ENCODE peak calls at places on chromosomes 7 and 10, in six cellular contexts. F is uterus, J is GM12892, B is sigmoid colon, H is HCT116, D is body of pancreas. Y is an unnamed sample.

GRCh38 chr10:100654835-100655759 is 90.3 kb upstream of the PAX2 start:
- DNase-seq in F (no peak), J (no peak), B (no peak), H (no peak), D (no peak), Y (no peak)

GRCh38 chr10:5611899-5612680 is 54.3 kb downstream of the ASB13 start:
- DNase-seq in F (no peak), J (no peak), B (no peak), H (no peak), D (no peak), Y (no peak)

GRCh38 chr10:8050561-8051108 is 3.9 kb upstream of the GATA3 start:
- DNase-seq in F (no peak), J (no peak), B (no peak), H (no peak), D (peak), Y (no peak)

GRCh38 chr7:55484834-55485233 is 87.5 kb downstream of the VOPP1 start:
- DNase-seq in F (no peak), J (no peak), B (no peak), H (no peak), D (no peak), Y (no peak)

GRCh38 chr10:102919992-102920736 is 2.1 kb downstream of the CNNM2 start:
- DNase-seq in F (no peak), J (no peak), B (no peak), H (no peak), D (no peak), Y (no peak)

GRCh38 chr7:27254625-27255024 is 12.0 kb downstream of the EVX1 start:
- DNase-seq in F (no peak), J (no peak), B (no peak), H (no peak), D (no peak), Y (no peak)

GRCh38 chr7:51613911-51614344 is 297.3 kb upstream of the COBL start:
- DNase-seq in F (no peak), J (no peak), B (peak), H (no peak), D (no peak), Y (no peak)

GRCh38 chr7:81684513-81685262 is 85.2 kb downstream of the HGF start:
- DNase-seq in F (peak), J (no peak), B (peak), H (peak), D (peak), Y (peak)

GRCh38 chr10:78645053-78645787 is 423.5 kb upstream of the ZMIZ1 start:
- DNase-seq in F (no peak), J (no peak), B (no peak), H (no peak), D (no peak), Y (no peak)

GRCh38 chr10:4141471-4141870 is 356.5 kb upstream of the KLF6 start:
- DNase-seq in F (no peak), J (no peak), B (no peak), H (no peak), D (no peak), Y (no peak)

GRCh38 chr7:76356823-76357222 is 2.0 kb downstream of the YWHAG start:
- DNase-seq in F (no peak), J (no peak), B (peak), H (no peak), D (peak), Y (no peak)

GRCh38 chr10:71697938-71698709 is 21.5 kb downstream of the C10orf105 start:
- DNase-seq in F (no peak), J (peak), B (no peak), H (no peak), D (no peak), Y (no peak)

GRCh38 chr10:11602919-11603523 is 8.4 kb downstream of the USP6NL start:
- DNase-seq in F (no peak), J (no peak), B (no peak), H (peak), D (no peak), Y (no peak)

GRCh38 chr10:127899766-127900382 is 7.0 kb upstream of the PTPRE start:
- DNase-seq in F (no peak), J (no peak), B (no peak), H (no peak), D (no peak), Y (no peak)
- TF ChIP-seq POLR2A in F (no peak), J (no peak), B (no peak), H (no peak), D (no peak), Y (no peak)

GRCh38 chr7:14236834-14237233 is 247.4 kb upstream of the ETV1 start:
- DNase-seq in F (no peak), J (no peak), B (no peak), H (no peak), D (no peak), Y (no peak)

GRCh38 chr7:14235056-14235455 is 245.6 kb upstream of the ETV1 start:
- DNase-seq in F (no peak), J (no peak), B (no peak), H (no peak), D (no peak), Y (no peak)

GRCh38 chr7:14229047-14229446 is 239.6 kb upstream of the ETV1 start:
- DNase-seq in F (no peak), J (no peak), B (no peak), H (no peak), D (no peak), Y (no peak)

GRCh38 chr7:14233026-14233897 is 243.8 kb upstream of the ETV1 start:
- DNase-seq in F (no peak), J (no peak), B (no peak), H (no peak), D (no peak), Y (peak)

GRCh38 chr7:14233898-14234174 is 244.4 kb upstream of the ETV1 start:
- DNase-seq in F (no peak), J (no peak), B (no peak), H (no peak), D (no peak), Y (no peak)
- TF ChIP-seq POLR2A in F (no peak), J (no peak), B (no peak), H (no peak), D (no peak), Y (no peak)

GRCh38 chr7:140924821-140925421 is at the start of gene BRAF:
- DNase-seq in F (peak), J (peak), B (peak), H (peak), D (peak), Y (peak)
- TF ChIP-seq POLR2A in F (peak), J (peak), B (no peak), H (peak), D (peak), Y (peak)

DNA sequence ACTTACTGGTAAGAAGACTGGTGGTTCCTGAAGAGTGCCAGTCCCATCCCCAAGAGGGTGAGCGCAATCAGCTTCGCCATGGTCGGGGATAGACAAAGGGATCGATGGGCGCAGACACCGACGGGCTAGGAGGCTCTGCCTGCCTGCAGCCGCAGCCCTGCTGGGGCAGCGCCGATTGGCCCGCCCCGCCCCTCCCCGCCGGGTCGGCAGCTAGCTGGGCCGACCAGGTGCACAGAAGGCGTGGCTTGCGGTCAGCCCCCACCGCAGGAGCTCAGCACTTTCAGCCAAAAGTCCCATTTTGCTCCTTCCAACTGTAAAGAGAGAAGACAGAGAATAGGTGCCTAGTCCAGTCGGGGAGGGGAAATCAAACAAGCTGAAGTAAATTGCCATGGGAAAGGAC is at the start of gene PON1:
- DNase-seq in F (no peak), J (no peak), B (no peak), H (no peak), D (no peak), Y (no peak)
- TF ChIP-seq POLR2A in F (no peak), J (no peak), B (no peak), H (no peak), D (no peak), Y (no peak)

GRCh38 chr10:59709472-59710125 is at the start of gene SLC16A9:
- DNase-seq in F (peak), J (peak), B (peak), H (peak), D (peak), Y (peak)
- TF ChIP-seq POLR2A in F (peak), J (peak), B (no peak), H (no peak), D (peak), Y (no peak)

DNA sequence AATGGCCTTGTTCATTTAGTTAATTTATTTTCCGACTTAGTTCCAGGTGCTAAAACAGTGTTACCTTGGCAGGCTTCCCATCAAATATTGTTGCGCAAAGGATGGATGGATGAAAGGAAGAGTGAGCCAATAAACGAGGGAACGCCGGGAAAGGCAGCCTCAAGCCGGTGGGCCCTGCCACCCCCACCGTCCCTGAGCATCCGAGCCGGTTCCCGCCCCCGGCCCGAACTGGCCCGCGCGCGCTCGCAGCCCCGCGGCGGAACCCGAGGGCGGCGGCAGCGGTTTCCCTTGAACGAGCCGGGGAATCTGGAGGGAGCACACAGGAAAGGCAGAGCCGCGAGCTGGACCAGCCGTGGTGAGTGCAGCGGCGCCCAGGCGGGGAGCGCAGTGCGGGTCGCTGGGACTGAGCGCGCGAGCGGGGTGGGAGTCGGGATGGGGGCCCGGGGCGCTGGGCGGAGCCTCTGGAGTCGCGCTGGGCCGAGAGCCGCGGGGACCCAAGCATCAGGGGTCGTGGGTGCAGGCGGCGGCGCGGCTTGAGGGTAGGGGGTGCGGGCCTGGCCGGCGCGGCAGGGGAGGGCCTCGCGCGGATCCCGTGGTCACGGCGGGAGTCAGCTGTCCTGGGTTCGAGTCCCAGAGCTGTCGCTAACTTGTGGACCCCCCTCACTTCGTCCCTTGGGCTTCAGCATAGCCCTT is at the start of gene AGK:
- DNase-seq in F (peak), J (peak), B (peak), H (peak), D (peak), Y (peak)
- TF ChIP-seq POLR2A in F (no peak), J (peak), B (no peak), H (peak), D (peak), Y (peak)

Y was measured in H54.